ENCODE peak calls at places on chromosome 19, in four cellular contexts. One of them, this sample, is unnamed.

GRCh38 chr19:9917322-9917721 is 19.0 kb downstream of the OLFM2 start:
- ATAC-seq in GM12878: peak; percentile 73
- ATAC-seq in A549: peak; percentile 78
- ATAC-seq in upper lobe of left lung: peak; percentile 69
- ATAC-seq in this sample: peak; percentile 57

GRCh38 chr19:19348266-19348665 is 27.6 kb downstream of the MAU2 start:
- ATAC-seq in A549: no peak
- ATAC-seq in upper lobe of left lung: no peak
- ATAC-seq in GM12878: no peak
- ATAC-seq in this sample: no peak

GRCh38 chr19:40231057-40231456 is 4.6 kb upstream of the CCNP start:
- ATAC-seq in upper lobe of left lung: no peak
- ATAC-seq in GM12878: no peak
- ATAC-seq in A549: no peak
- ATAC-seq in this sample: no peak

GRCh38 chr19:29837448-29837961 is 25.7 kb downstream of the CCNE1 start:
- ATAC-seq in upper lobe of left lung: no peak
- ATAC-seq in A549: no peak
- ATAC-seq in GM12878: peak; percentile 84
- ATAC-seq in this sample: no peak

GRCh38 chr19:35236638-35237400 is 8.3 kb upstream of the FAM187B start:
- ATAC-seq in A549: no peak
- ATAC-seq in GM12878: peak; percentile 64
- ATAC-seq in upper lobe of left lung: no peak
- ATAC-seq in this sample: no peak

GRCh38 chr19:19192910-19193423 is 909 bp downstream of the RFXANK start:
- ATAC-seq in upper lobe of left lung: no peak
- ATAC-seq in A549: peak; percentile 12
- ATAC-seq in GM12878: peak; percentile 26
- ATAC-seq in this sample: no peak

GRCh38 chr19:50534478-50534877 is 20.8 kb upstream of the ASPDH start:
- ATAC-seq in A549: no peak
- ATAC-seq in GM12878: peak; percentile 81
- ATAC-seq in upper lobe of left lung: no peak
- ATAC-seq in this sample: no peak

GRCh38 chr19:19053508-19054314 is 10.1 kb upstream of the SLC25A42 start:
- ATAC-seq in upper lobe of left lung: peak; percentile 62
- ATAC-seq in A549: peak; percentile 44
- ATAC-seq in GM12878: peak; percentile 80
- ATAC-seq in this sample: peak; percentile 66

GRCh38 chr19:49824662-49825061 is 6.6 kb downstream of the MED25 start:
- ATAC-seq in A549: no peak
- ATAC-seq in upper lobe of left lung: no peak
- ATAC-seq in GM12878: no peak
- ATAC-seq in this sample: no peak

GRCh38 chr19:55638864-55639359 is 1.9 kb upstream of the ZNF580 start:
- ATAC-seq in A549: no peak
- ATAC-seq in upper lobe of left lung: no peak
- ATAC-seq in GM12878: peak; percentile 51
- ATAC-seq in this sample: no peak

GRCh38 chr19:53015730-53016129 is 2.0 kb downstream of the ERVV-1 start:
- ATAC-seq in upper lobe of left lung: no peak
- ATAC-seq in GM12878: no peak
- ATAC-seq in A549: no peak
- ATAC-seq in this sample: no peak

GRCh38 chr19:48544856-48545750 is 6.9 kb upstream of the SULT2B1 start:
- ATAC-seq in GM12878: no peak
- ATAC-seq in upper lobe of left lung: no peak
- ATAC-seq in A549: peak; percentile 12
- ATAC-seq in this sample: no peak

GRCh38 chr19:19064098-19064722 is 416 bp downstream of the SLC25A42 start:
- ATAC-seq in GM12878: no peak
- ATAC-seq in A549: peak; percentile 54
- ATAC-seq in upper lobe of left lung: peak; percentile 1
- ATAC-seq in this sample: no peak

GRCh38 chr19:475360-475759 is 14.5 kb upstream of the SHC2 start:
- ATAC-seq in GM12878: no peak
- ATAC-seq in A549: no peak
- ATAC-seq in upper lobe of left lung: no peak
- ATAC-seq in this sample: no peak

GRCh38 chr19:41095703-41096102 is 7.5 kb downstream of the CYP2A13 start:
- ATAC-seq in GM12878: no peak
- ATAC-seq in upper lobe of left lung: no peak
- ATAC-seq in A549: no peak
- ATAC-seq in this sample: no peak

GRCh38 chr19:55476100-55476775 is at the start of gene ZNF628:
- ATAC-seq in A549: peak; percentile 94
- ATAC-seq in upper lobe of left lung: peak; percentile 98
- ATAC-seq in GM12878: peak; percentile 97
- ATAC-seq in this sample: peak; percentile 98

GRCh38 chr19:3712663-3713531 is 4.7 kb downstream of the TJP3 start:
- ATAC-seq in upper lobe of left lung: peak; percentile 35
- ATAC-seq in GM12878: no peak
- ATAC-seq in A549: peak; percentile 49
- ATAC-seq in this sample: no peak

GRCh38 chr19:11041966-11042627 is 47.2 kb upstream of the LDLR start:
- ATAC-seq in upper lobe of left lung: peak; percentile 58
- ATAC-seq in GM12878: no peak
- ATAC-seq in A549: no peak
- ATAC-seq in this sample: no peak

GRCh38 chr19:39405930-39406655 is 554 bp upstream of the ZFP36 start:
- ATAC-seq in A549: no peak
- ATAC-seq in GM12878: no peak
- ATAC-seq in upper lobe of left lung: peak; percentile 0
- ATAC-seq in this sample: no peak

GRCh38 chr19:12255372-12255771 is 39.3 kb downstream of the ZNF44 start:
- ATAC-seq in GM12878: no peak
- ATAC-seq in A549: no peak
- ATAC-seq in upper lobe of left lung: no peak
- ATAC-seq in this sample: no peak

GRCh38 chr19:35122687-35123551 is 7.3 kb downstream of the FXYD3 start:
- ATAC-seq in GM12878: no peak
- ATAC-seq in A549: no peak
- ATAC-seq in upper lobe of left lung: no peak
- ATAC-seq in this sample: no peak

GRCh38 chr19:57435062-57435978 is at the start of gene ZNF749:
- ATAC-seq in A549: peak; percentile 99
- ATAC-seq in upper lobe of left lung: peak; percentile 100
- ATAC-seq in GM12878: peak; percentile 98
- ATAC-seq in this sample: peak; percentile 100

GRCh38 chr19:6796278-6796677 is 23.8 kb downstream of the VAV1 start:
- ATAC-seq in upper lobe of left lung: no peak
- ATAC-seq in GM12878: no peak
- ATAC-seq in A549: no peak
- ATAC-seq in this sample: no peak

GRCh38 chr19:7265963-7266362 is 28.3 kb downstream of the INSR start:
- ATAC-seq in upper lobe of left lung: no peak
- ATAC-seq in GM12878: no peak
- ATAC-seq in A549: no peak
- ATAC-seq in this sample: peak; percentile 71

GRCh38 chr19:28334419-28334818 is 878.5 kb downstream of the UQCRFS1 start:
- ATAC-seq in A549: no peak
- ATAC-seq in upper lobe of left lung: no peak
- ATAC-seq in GM12878: no peak
- ATAC-seq in this sample: no peak

GRCh38 chr19:10419200-10419645 is 1.1 kb upstream of the PDE4A start:
- ATAC-seq in upper lobe of left lung: no peak
- ATAC-seq in GM12878: no peak
- ATAC-seq in A549: peak; percentile 2
- ATAC-seq in this sample: no peak

GRCh38 chr19:49186108-49186507 is 28.5 kb downstream of the TRPM4 start:
- ATAC-seq in A549: no peak
- ATAC-seq in GM12878: no peak
- ATAC-seq in upper lobe of left lung: no peak
- ATAC-seq in this sample: no peak

GRCh38 chr19:10018219-10018618 is 4.9 kb downstream of the RDH8 start:
- ATAC-seq in A549: no peak
- ATAC-seq in GM12878: no peak
- ATAC-seq in upper lobe of left lung: no peak
- ATAC-seq in this sample: no peak

DNA sequence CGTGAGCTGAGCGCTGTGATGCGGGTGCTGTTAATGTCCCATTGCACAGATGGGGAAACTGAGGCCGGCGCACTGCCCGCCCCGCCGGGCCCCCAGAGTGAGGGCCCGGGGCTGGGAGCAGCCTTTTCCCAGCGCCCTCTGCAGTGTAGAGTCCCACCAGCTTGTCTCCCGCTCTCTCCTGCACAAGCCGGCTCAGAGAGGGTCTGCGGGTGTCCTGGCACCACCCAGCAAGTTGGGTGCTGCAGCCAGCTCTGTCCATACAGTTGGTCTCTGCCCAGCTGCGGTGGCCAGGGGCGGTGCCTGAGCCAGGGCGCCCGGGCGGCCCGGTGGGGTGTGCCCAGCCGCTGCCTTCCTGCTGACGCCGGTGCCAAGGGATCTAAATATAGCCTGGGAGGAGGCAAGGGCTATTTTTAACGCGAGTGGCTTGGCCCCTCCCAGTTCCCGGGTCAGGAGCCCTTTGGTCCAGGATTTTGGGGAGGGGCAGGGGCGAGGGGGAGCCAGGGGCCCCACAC is 19.3 kb downstream of the GADD45B start:
- ATAC-seq in upper lobe of left lung: peak; percentile 79
- ATAC-seq in A549: peak; percentile 84
- ATAC-seq in GM12878: peak; percentile 58
- ATAC-seq in this sample: peak; percentile 80
- TF ChIP-seq EP300 in upper lobe of left lung: no peak
- TF ChIP-seq EP300 in A549: no peak
- TF ChIP-seq EP300 in GM12878: no peak
- TF ChIP-seq EP300 in this sample: no peak

DNA sequence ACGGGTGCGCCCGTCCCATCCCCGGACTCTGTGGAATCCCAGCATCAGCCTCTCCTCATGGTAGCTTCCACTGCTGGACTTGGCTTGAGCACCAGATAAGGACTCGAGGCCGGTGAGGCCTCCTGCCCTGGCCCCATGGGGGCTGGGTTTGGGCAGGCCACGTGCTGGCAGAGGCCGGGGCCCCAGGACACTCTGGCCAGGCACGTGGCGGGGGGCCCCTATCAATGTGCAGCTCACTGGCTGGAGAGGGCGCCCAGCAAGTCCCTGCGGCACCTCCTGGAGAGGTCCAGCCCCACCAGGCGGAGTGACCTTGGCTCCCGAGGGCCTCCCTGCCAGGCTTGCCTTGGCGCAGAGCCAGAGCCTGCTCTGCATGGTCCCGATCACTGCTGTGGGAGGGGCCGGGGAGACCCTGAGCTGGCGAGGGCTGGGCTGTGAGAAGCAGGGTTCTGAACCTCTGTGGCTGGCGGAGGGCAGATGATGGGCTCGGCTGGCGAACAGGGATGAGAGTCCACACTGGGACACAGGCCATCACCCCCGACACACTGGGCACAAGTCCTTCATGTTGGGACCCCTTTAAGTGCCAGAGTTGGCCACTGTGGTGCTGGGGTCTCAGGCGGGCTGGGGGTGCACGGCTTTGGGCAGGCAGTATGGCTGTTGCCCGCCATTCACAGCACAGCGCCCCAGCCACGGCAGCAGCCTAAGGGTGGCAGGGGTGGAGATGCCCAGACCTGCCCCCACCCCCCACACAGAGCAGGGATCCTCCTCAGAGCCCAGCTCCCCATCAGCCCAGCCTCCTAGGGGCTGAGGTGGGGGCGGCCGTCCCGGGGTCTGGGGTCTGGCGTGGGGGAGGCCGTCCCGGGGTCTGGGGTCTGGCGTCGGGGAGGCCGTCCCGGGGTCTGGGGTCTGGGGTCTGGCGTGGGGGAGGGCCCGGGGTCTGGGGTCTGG is 19.1 kb downstream of the CEBPG start:
- ATAC-seq in GM12878: no peak
- ATAC-seq in A549: no peak
- ATAC-seq in upper lobe of left lung: no peak
- ATAC-seq in this sample: no peak
- H3K4me1 ChIP-seq in GM12878: no peaks in the 10 kb centered on the region
- H3K4me1 ChIP-seq in A549: peaks cover 30% of the 10 kb centered on the region
- H3K4me1 ChIP-seq in upper lobe of left lung: peaks cover 77% of the 10 kb centered on the region
- H3K4me1 ChIP-seq in this sample: peaks cover 78% of the 10 kb centered on the region

DNA sequence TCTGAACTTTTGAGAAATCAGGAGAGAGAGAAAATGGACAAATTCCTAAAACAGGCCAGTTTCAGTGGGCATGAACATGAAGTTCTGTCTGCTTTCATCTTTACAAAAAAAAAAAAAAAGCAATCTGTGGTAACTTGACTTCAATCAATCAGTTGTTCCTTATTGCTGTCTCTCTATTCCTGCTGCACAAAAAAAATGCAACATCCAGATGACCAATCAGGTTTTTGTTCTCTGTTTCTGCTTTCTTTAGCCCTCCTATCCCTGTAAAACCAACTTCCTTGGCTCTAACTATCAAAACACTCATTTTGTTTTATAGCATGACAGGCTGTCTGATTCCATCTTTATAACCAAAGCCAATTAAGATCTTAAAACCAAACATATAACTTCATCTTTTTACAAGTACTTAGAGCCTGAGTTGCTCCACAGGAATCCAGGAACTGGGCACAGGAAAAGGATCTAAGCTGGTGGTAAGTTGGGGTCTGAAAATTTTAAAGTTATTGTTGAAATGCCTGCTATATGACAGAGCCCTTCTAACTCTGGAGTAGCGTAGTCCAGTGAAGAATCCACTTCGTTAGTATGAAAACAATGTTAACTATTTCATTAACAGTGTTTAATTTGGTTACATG is at the start of gene FPR3:
- ATAC-seq in GM12878: no peak
- ATAC-seq in upper lobe of left lung: no peak
- ATAC-seq in A549: no peak
- ATAC-seq in this sample: no peak
- TF ChIP-seq EP300 in GM12878: no peak
- TF ChIP-seq EP300 in upper lobe of left lung: no peak
- TF ChIP-seq EP300 in A549: no peak
- TF ChIP-seq EP300 in this sample: no peak

GRCh38 chr19:42301646-42302204 is at the start of gene PRR19:
- ATAC-seq in GM12878: peak; percentile 59
- ATAC-seq in upper lobe of left lung: peak; percentile 20
- ATAC-seq in A549: peak; percentile 37
- ATAC-seq in this sample: peak; percentile 7

GRCh38 chr19:42309686-42310085 is 3.4 kb upstream of the TMEM145 start:
- ATAC-seq in GM12878: no peak
- ATAC-seq in upper lobe of left lung: no peak
- ATAC-seq in A549: no peak
- ATAC-seq in this sample: no peak

GRCh38 chr19:42303101-42303464 is 659 bp upstream of the PAFAH1B3 start:
- ATAC-seq in A549: no peak
- ATAC-seq in GM12878: no peak
- ATAC-seq in upper lobe of left lung: no peak
- ATAC-seq in this sample: no peak

GRCh38 chr19:42303876-42304275 is 1.5 kb upstream of the PAFAH1B3 start:
- ATAC-seq in upper lobe of left lung: no peak
- ATAC-seq in GM12878: no peak
- ATAC-seq in A549: no peak
- ATAC-seq in this sample: no peak

GRCh38 chr19:42306646-42307045 is 4.2 kb upstream of the PAFAH1B3 start:
- ATAC-seq in GM12878: no peak
- ATAC-seq in upper lobe of left lung: no peak
- ATAC-seq in A549: no peak
- ATAC-seq in this sample: no peak
- H3K4me1 ChIP-seq in GM12878: peaks cover 7% of the 10 kb centered on the region
- H3K4me1 ChIP-seq in upper lobe of left lung: peaks cover 13% of the 10 kb centered on the region
- H3K4me1 ChIP-seq in A549: peaks cover 13% of the 10 kb centered on the region
- H3K4me1 ChIP-seq in this sample: no peaks in the 10 kb centered on the region

This sample was measured in gastroesophageal sphincter.